ENCODE peak calls at places on chromosomes 7 and 10, in nine cellular contexts. V is WERI-Rb-1, M is heart right ventricle, Z is pancreas, E is hepatocyte, L is Peyer's patch, O is lung, B is GM23338, Y is cardiac muscle cell. X is an unnamed sample.

GRCh38 chr7:44201813-44202212 is 1.0 kb downstream of the YKT6 start:
- DNase-seq in B (no peak), M (no peak), O (no peak), V (no peak), Z (no peak), E (no peak), Y (no peak), L (no peak), X (no peak)

GRCh38 chr7:33895025-33895804 is 10.1 kb upstream of the BMPER start:
- DNase-seq in L (peak; percentile 89), Z (peak; percentile 65), E (peak; percentile 89), O (peak; percentile 81), M (peak; percentile 82), V (peak; percentile 88), B (peak; percentile 89), Y (peak; percentile 94), X (peak; percentile 58)

GRCh38 chr7:77199008-77199966 is at the start of gene FGL2:
- DNase-seq in M (peak; percentile 69), L (peak; percentile 84), Y (peak; percentile 77), B (peak; percentile 62), Z (no peak), O (peak; percentile 35), V (no peak), E (peak; percentile 37), X (peak; percentile 56)

GRCh38 chr7:41046778-41047177 is 656.1 kb downstream of the INHBA start:
- DNase-seq in O (no peak), B (no peak), E (no peak), V (no peak), Y (no peak), Z (no peak), M (no peak), L (no peak), X (no peak)

GRCh38 chr10:33009244-33010131 is 51.5 kb upstream of the ITGB1 start:
- DNase-seq in M (no peak), Z (no peak), V (no peak), Y (no peak), O (no peak), E (no peak), B (no peak), L (no peak), X (no peak)

GRCh38 chr7:83413425-83413824 is 235.5 kb downstream of the SEMA3E start:
- DNase-seq in E (no peak), M (no peak), Y (peak; percentile 54), Z (no peak), O (no peak), L (no peak), V (no peak), B (no peak), X (no peak)

GRCh38 chr7:55254242-55254595 is 110.9 kb upstream of the LANCL2 start:
- DNase-seq in Z (no peak), Y (no peak), V (no peak), L (peak; percentile 50), B (peak; percentile 56), E (peak; percentile 49), O (no peak), M (no peak), X (no peak)

GRCh38 chr10:113524539-113525490 is 28.0 kb upstream of the HABP2 start:
- DNase-seq in O (no peak), L (peak; percentile 9), Y (peak; percentile 23), E (peak; percentile 37), M (no peak), V (no peak), B (no peak), Z (no peak), X (no peak)

GRCh38 chr10:92450896-92451295 is 123.0 kb downstream of the IDE start:
- DNase-seq in B (no peak), V (no peak), Y (no peak), M (no peak), L (no peak), E (no peak), O (no peak), Z (no peak), X (no peak)

GRCh38 chr10:111142082-111142481 is 65.3 kb downstream of the ADRA2A start:
- DNase-seq in Z (no peak), B (peak; percentile 40), Y (no peak), V (no peak), L (no peak), E (no peak), M (no peak), O (no peak), X (no peak)

GRCh38 chr7:151124899-151125399 is 38.7 kb downstream of the AGAP3 start:
- DNase-seq in Z (no peak), L (no peak), O (no peak), B (no peak), V (no peak), Y (no peak), M (no peak), E (no peak), X (peak; percentile 2)

DNA sequence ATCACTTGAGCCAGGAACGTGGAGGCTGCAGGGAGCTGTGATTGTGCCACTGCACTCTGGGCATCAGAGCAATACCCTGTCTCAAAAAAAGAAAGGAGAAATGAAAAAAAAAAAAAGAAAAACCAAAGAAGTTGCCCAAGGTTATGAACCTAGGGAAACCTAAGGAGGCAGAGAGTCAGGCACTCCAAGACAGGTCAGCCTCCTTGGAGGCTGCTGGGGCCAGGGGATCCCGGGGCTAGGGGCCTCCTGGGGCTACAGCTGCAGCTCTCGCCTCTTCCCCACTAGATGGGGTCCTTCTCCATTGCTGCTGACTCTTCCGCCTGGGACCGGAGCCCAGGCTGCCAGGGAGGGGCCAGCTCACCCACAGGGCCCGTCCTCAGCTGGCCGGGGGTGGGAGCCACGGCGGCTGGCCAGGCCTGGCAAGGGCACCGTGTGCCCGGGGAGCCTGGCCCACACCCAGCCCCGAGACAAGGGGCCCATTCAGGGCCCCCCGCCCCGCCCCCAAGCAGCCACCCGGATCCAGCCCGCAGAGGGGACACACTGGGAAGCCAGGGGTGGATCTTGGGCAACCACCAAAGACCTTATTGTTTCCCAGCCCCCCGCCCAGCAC is 1.7 kb upstream of the SPACDR start:
- DNase-seq in Z (peak; percentile 89), V (peak; percentile 71), B (peak; percentile 87), Y (peak; percentile 84), E (peak; percentile 83), L (no peak), M (peak; percentile 71), O (peak; percentile 59), X (no peak)
- TF ChIP-seq CTCF in Z (peak; percentile 42), V (peak; percentile 87), B (peak; percentile 86), Y (peak; percentile 75), E (peak; percentile 64), L (peak; percentile 43), M (peak; percentile 71), O (peak; percentile 28), X (no peak)

GRCh38 chr10:34808336-34808735 is 6.8 kb downstream of the PARD3 start:
- DNase-seq in L (no peak), E (no peak), V (no peak), Y (no peak), Z (no peak), B (no peak), M (no peak), O (no peak), X (no peak)

GRCh38 chr10:34811968-34812514 is 3.1 kb downstream of the PARD3 start:
- DNase-seq in O (no peak), L (no peak), M (no peak), Z (no peak), V (no peak), B (no peak), Y (peak; percentile 67), E (no peak), X (no peak)

GRCh38 chr10:34808789-34809745 is 6.0 kb downstream of the PARD3 start:
- DNase-seq in M (peak; percentile 44), E (peak; percentile 59), B (peak; percentile 76), O (peak; percentile 61), V (no peak), L (no peak), Z (no peak), Y (peak; percentile 35), X (no peak)

GRCh38 chr10:34811126-34811967 is 3.7 kb downstream of the PARD3 start:
- DNase-seq in O (no peak), E (no peak), B (peak; percentile 70), Y (no peak), M (no peak), V (no peak), L (no peak), Z (no peak), X (no peak)

GRCh38 chr10:34809796-34810195 is 5.3 kb downstream of the PARD3 start:
- DNase-seq in L (no peak), Z (no peak), B (no peak), O (no peak), M (no peak), V (no peak), E (no peak), Y (no peak), X (no peak)
- H3K4me3 ChIP-seq in L (no peak overlapping the region), Z (no peak overlapping the region), B (no peak overlapping the region), O (no peak overlapping the region), M (peak overlapping the region; percentile 28), V (no peak overlapping the region), E (no peak overlapping the region), Y (no peak overlapping the region), X (no peak overlapping the region)

GRCh38 chr10:44933922-44934321 is 22.8 kb downstream of the TMEM72 start:
- DNase-seq in B (no peak), Z (no peak), L (no peak), O (no peak), Y (no peak), M (no peak), E (no peak), V (no peak), X (no peak)

GRCh38 chr10:44933451-44933850 is 22.3 kb downstream of the TMEM72 start:
- DNase-seq in V (no peak), Y (no peak), O (no peak), L (no peak), M (no peak), Z (no peak), E (no peak), B (no peak), X (no peak)

GRCh38 chr10:44931621-44932337 is 20.6 kb downstream of the TMEM72 start:
- DNase-seq in Y (no peak), B (no peak), M (no peak), V (no peak), Z (no peak), O (no peak), L (no peak), E (no peak), X (no peak)

GRCh38 chr10:44932338-44933116 is 21.4 kb downstream of the TMEM72 start:
- DNase-seq in Y (peak; percentile 90), B (peak; percentile 95), L (peak; percentile 97), M (peak; percentile 92), V (peak; percentile 93), O (peak; percentile 91), Z (peak; percentile 83), E (peak; percentile 92), X (peak; percentile 76)

GRCh38 chr10:44933117-44933450 is 21.9 kb downstream of the TMEM72 start:
- DNase-seq in B (no peak), Z (no peak), L (no peak), Y (no peak), M (no peak), O (no peak), V (no peak), E (no peak), X (no peak)
- H3K27ac ChIP-seq in B (no peak overlapping the region), Z (no peak overlapping the region), L (no peak overlapping the region), Y (no peak overlapping the region), M (no peak overlapping the region), O (no peak overlapping the region), V (no peak overlapping the region), E (no peak overlapping the region), X (no peak overlapping the region)

DNA sequence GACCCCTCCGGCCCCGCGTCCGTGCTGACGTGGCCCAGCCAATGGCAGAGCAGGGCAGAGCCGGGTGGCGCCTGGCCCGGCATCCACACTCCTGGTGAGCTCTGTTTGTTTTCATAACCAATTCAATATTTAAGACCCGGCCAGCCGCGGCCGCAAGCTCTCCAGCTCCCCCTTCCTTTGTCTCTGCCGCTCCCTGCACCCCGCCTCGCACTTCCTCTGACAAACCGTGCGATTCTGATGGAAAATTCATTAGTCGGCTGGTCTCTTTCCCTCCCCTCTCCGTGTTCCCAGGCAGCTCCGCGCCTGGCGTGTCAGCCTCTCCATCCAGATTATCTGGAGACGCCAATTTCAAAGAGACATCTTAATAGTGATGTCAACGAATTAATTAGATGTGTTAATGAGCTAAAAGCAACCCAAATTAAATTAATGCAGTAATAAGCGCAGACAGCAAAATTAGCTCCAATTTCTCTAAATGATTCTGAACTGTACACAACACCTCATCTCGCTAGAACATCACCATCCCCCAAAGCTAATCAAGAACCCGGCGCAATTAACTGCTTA is 55.3 kb downstream of the MICALL2 start:
- DNase-seq in L (no peak), E (peak; percentile 58), B (peak; percentile 73), O (no peak), V (no peak), Y (peak; percentile 74), Z (no peak), M (peak; percentile 50), X (no peak)
- TF ChIP-seq CTCF in L (no peak), E (peak; percentile 12), B (no peak), O (no peak), V (no peak), Y (peak; percentile 31), Z (no peak), M (no peak), X (no peak)

X was measured in CD8-positive, alpha-beta T cell.